ENCODE peak calls at places on chromosomes 3 and 15, in five cellular contexts. One of them, this sample, is unnamed.
A peak's percentile ranks its signal among the peaks of the same experiment; 100 is the strongest.

GRCh38 chr3:14803101-14803980 is 15.4 kb upstream of the FGD5 start:
- DNase-seq in GM23338: peak; percentile 14
- DNase-seq in psoas muscle: no peak
- DNase-seq in A549: peak; percentile 58
- DNase-seq in stomach: peak; percentile 50
- DNase-seq in this sample: no peak

GRCh38 chr3:43998841-43999805 is 242.6 kb upstream of the TOPAZ1 start:
- DNase-seq in GM23338: peak; percentile 89
- DNase-seq in A549: peak; percentile 70
- DNase-seq in stomach: no peak
- DNase-seq in psoas muscle: no peak
- DNase-seq in this sample: peak; percentile 68

GRCh38 chr15:68056097-68056865 is 2.2 kb downstream of the PIAS1 start:
- DNase-seq in GM23338: no peak
- DNase-seq in psoas muscle: no peak
- DNase-seq in stomach: no peak
- DNase-seq in A549: no peak
- DNase-seq in this sample: no peak

GRCh38 chr3:170414202-170414663 is 4.4 kb upstream of the CLDN11 start:
- DNase-seq in stomach: no peak
- DNase-seq in GM23338: peak; percentile 86
- DNase-seq in psoas muscle: no peak
- DNase-seq in A549: peak; percentile 49
- DNase-seq in this sample: peak; percentile 75

GRCh38 chr3:112101946-112102345 is 15.8 kb downstream of the C3orf52 start:
- DNase-seq in psoas muscle: no peak
- DNase-seq in GM23338: no peak
- DNase-seq in A549: no peak
- DNase-seq in stomach: no peak
- DNase-seq in this sample: no peak

GRCh38 chr15:51887887-51888592 is 58.6 kb downstream of the TMOD3 start:
- DNase-seq in psoas muscle: no peak
- DNase-seq in stomach: no peak
- DNase-seq in A549: peak; percentile 70
- DNase-seq in GM23338: no peak
- DNase-seq in this sample: no peak

GRCh38 chr3:50389368-50389767 is 30.0 kb upstream of the TMEM115 start:
- DNase-seq in psoas muscle: no peak
- DNase-seq in GM23338: no peak
- DNase-seq in stomach: no peak
- DNase-seq in A549: no peak
- DNase-seq in this sample: no peak

GRCh38 chr3:40847571-40847992 is 322.8 kb downstream of the ZNF621 start:
- DNase-seq in GM23338: peak; percentile 88
- DNase-seq in A549: no peak
- DNase-seq in psoas muscle: no peak
- DNase-seq in stomach: no peak
- DNase-seq in this sample: peak; percentile 74

GRCh38 chr15:56989411-56989924 is 71.0 kb downstream of the TCF12 start:
- DNase-seq in psoas muscle: no peak
- DNase-seq in A549: no peak
- DNase-seq in stomach: no peak
- DNase-seq in GM23338: no peak
- DNase-seq in this sample: no peak
- TF ChIP-seq CTCF in psoas muscle: no peak
- TF ChIP-seq CTCF in A549: peak; percentile 21
- TF ChIP-seq CTCF in stomach: no peak
- TF ChIP-seq CTCF in GM23338: no peak
- TF ChIP-seq CTCF in this sample: no peak

GRCh38 chr15:99928429-99928981 is 195.3 kb upstream of the LYSMD4 start:
- DNase-seq in stomach: peak; percentile 86
- DNase-seq in A549: peak; percentile 69
- DNase-seq in GM23338: peak; percentile 49
- DNase-seq in psoas muscle: peak; percentile 76
- DNase-seq in this sample: peak; percentile 86
- H3K4me3 ChIP-seq in stomach: peak overlapping the region; percentile 37
- H3K4me3 ChIP-seq in A549: peak overlapping the region; percentile 45
- H3K4me3 ChIP-seq in GM23338: peak overlapping the region; percentile 82
- H3K4me3 ChIP-seq in psoas muscle: peak overlapping the region; percentile 68
- H3K4me3 ChIP-seq in this sample: peak overlapping the region; percentile 57

GRCh38 chr15:66306381-66306780 is 13.0 kb downstream of the DIS3L start:
- DNase-seq in GM23338: no peak
- DNase-seq in stomach: no peak
- DNase-seq in psoas muscle: no peak
- DNase-seq in A549: no peak
- DNase-seq in this sample: no peak

GRCh38 chr15:66298803-66299251 is 5.5 kb downstream of the DIS3L start:
- DNase-seq in psoas muscle: no peak
- DNase-seq in stomach: no peak
- DNase-seq in GM23338: no peak
- DNase-seq in A549: no peak
- DNase-seq in this sample: no peak

GRCh38 chr15:66302489-66302888 is 9.1 kb downstream of the DIS3L start:
- DNase-seq in GM23338: no peak
- DNase-seq in stomach: no peak
- DNase-seq in psoas muscle: no peak
- DNase-seq in A549: no peak
- DNase-seq in this sample: no peak
- H3K4me1 ChIP-seq in GM23338: peaks cover 9% of the 10 kb centered on the region
- H3K4me1 ChIP-seq in stomach: peaks cover 3% of the 10 kb centered on the region
- H3K4me1 ChIP-seq in psoas muscle: no peaks in the 10 kb centered on the region
- H3K4me1 ChIP-seq in A549: no peaks in the 10 kb centered on the region
- H3K4me1 ChIP-seq in this sample: no peaks in the 10 kb centered on the region

GRCh38 chr3:186775999-186776398 is 7.4 kb upstream of the EIF4A2 start:
- DNase-seq in GM23338: peak; percentile 76
- DNase-seq in A549: no peak
- DNase-seq in stomach: no peak
- DNase-seq in psoas muscle: no peak
- DNase-seq in this sample: no peak
- TF ChIP-seq CTCF in GM23338: peak; percentile 27
- TF ChIP-seq CTCF in A549: no peak
- TF ChIP-seq CTCF in stomach: no peak
- TF ChIP-seq CTCF in psoas muscle: no peak
- TF ChIP-seq CTCF in this sample: no peak

DNA sequence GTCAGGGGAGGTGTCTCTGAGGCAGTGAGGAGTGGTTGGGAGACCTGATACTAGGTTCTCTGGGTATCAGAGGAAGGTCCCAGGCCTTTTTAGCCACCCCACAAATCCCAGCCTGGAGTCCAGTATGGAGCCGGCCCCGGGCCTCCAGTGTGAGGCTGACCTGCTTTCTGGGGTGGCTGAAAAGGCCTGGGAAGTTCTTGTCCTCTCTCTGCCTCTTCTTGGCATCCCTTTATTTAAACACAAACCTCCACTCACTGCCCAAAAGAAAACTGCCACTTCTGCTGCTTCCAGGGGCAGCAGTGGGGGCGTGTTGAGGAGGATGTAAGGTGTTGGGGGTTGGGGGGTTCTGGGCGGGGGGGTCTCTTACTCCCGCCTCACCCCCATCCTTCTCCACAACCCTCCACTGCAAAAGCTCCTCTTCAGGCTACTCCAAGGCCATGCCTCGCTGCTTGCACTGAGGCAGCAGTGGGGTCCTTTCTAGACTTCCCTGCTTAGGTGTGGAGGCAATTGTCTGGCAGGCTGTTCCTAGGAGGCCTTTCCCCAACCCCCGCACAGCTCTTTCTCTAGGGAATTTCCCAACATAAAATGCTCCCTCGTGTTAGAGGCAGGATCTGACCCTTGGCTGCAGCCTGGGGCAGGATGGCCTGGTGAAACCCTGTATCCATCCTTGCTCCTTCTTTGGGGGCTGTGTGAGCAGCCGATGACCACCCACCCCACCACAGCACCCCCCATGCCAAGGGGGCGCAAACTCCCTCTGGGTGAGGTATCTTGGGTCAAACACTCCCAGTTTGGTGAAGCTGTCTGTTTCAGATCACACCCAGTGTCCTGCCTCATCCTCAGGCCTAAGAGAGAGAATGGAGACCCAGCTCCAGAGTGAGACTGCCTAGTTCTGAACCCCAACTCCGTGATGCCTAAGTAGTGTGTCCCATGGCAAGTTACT is 12.1 kb upstream of the RAD18 start:
- DNase-seq in psoas muscle: no peak
- DNase-seq in A549: no peak
- DNase-seq in GM23338: peak; percentile 31
- DNase-seq in stomach: no peak
- DNase-seq in this sample: no peak
- H3K4me3 ChIP-seq in psoas muscle: no peak overlapping the region
- H3K4me3 ChIP-seq in A549: no peak overlapping the region
- H3K4me3 ChIP-seq in GM23338: no peak overlapping the region
- H3K4me3 ChIP-seq in stomach: no peak overlapping the region
- H3K4me3 ChIP-seq in this sample: no peak overlapping the region

DNA sequence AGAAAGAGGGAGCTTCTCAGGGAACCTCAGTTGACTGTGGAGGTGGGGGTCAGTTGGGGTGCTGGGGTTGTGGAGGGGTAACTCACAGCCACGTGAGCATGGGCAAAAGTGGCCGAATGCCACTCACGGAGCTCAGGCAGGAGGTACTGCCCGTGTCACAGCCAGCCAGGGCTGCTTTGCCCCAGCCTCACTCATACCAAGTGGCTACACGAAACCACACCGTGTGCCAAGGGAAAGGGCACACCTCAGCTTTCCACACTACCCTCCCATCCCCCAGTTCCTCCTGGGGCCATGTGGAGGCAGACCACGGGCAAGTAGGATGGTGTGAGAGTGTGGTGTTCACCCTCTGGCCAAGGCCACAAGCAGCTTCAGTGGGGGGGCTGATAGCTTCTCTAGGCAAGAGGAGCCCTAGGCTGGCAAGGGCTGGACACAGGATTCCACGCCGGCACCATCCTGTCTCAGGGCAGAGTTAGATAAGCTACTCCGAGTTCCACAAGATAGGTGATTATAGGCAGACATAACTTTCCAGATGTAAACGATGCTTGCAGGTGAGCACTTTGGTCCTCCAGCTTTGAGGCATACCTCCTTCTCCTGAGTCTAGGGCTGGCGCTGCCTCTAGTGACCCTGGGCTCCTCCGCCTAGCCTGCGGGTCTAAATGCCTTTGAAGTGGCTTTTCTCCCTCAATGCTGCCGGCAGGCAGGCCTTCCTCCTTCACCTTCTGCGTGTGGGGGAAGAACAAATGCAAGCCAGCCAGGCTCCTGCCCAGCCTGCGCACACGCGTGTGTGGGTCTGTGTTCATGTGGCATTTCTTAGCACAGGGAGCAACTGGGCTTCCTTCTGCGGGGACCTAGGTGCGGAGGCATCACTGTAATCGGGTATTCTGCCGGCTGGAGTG is 25.0 kb downstream of the RGMA start:
- DNase-seq in stomach: no peak
- DNase-seq in psoas muscle: no peak
- DNase-seq in A549: no peak
- DNase-seq in GM23338: no peak
- DNase-seq in this sample: no peak
- H3K4me1 ChIP-seq in stomach: peaks cover 77% of the 10 kb centered on the region
- H3K4me1 ChIP-seq in psoas muscle: peaks cover 84% of the 10 kb centered on the region
- H3K4me1 ChIP-seq in A549: no peaks in the 10 kb centered on the region
- H3K4me1 ChIP-seq in GM23338: peaks cover 68% of the 10 kb centered on the region
- H3K4me1 ChIP-seq in this sample: peaks cover 62% of the 10 kb centered on the region

DNA sequence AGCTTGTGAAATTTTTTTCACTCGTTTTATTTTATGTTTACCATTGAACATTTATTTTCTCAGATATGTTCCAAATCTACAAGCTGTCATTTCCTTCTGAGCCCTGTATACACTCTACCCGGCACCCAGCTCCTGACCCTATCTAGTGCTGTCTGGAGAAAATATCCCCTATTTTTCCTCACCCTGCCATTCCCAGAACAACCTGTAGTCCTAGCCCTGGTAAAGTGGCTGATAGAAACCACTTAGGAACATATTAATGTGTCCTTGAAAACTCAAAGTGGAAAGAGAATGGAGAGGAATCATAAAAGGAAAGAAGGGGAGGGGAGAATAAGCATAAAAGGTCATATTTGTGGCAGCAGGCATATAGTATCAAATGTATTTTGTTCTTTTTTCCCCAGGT is 8.2 kb upstream of the TIMMDC1 start:
- DNase-seq in stomach: no peak
- DNase-seq in GM23338: no peak
- DNase-seq in A549: no peak
- DNase-seq in psoas muscle: no peak
- DNase-seq in this sample: no peak
- TF ChIP-seq CTCF in stomach: no peak
- TF ChIP-seq CTCF in GM23338: peak; percentile 25
- TF ChIP-seq CTCF in A549: no peak
- TF ChIP-seq CTCF in psoas muscle: no peak
- TF ChIP-seq CTCF in this sample: no peak

GRCh38 chr3:75395601-75396315 is 268.4 kb upstream of the FRG2C start:
- DNase-seq in GM23338: no peak
- DNase-seq in A549: no peak
- DNase-seq in psoas muscle: no peak
- DNase-seq in stomach: no peak
- DNase-seq in this sample: no peak
- H3K4me3 ChIP-seq in GM23338: no peak overlapping the region
- H3K4me3 ChIP-seq in A549: no peak overlapping the region
- H3K4me3 ChIP-seq in psoas muscle: peak overlapping the region; percentile 47
- H3K4me3 ChIP-seq in stomach: peak overlapping the region; percentile 25
- H3K4me3 ChIP-seq in this sample: peak overlapping the region; percentile 2

This sample was measured in testis.